ENCODE peak calls at places on chromosomes 7 and 10, in eight cellular contexts. One of them, this sample, is unnamed. For H3K36me3, the result is how much of the 10 kb centered on the place peaks cover.

GRCh38 chr7:108066486-108066885 is 63.5 kb upstream of the LAMB1 start:
- DNase-seq in endodermal cell: no peak
- DNase-seq in stomach: no peak
- DNase-seq in CD4-positive, alpha-beta memory T cell: no peak
- DNase-seq in adrenal gland: no peak
- DNase-seq in fibroblast of lung: no peak
- DNase-seq in spleen: no peak
- DNase-seq in bronchial epithelial cell: peak
- DNase-seq in this sample: no peak

GRCh38 chr10:14240253-14241189 is 90.2 kb downstream of the FRMD4A start:
- DNase-seq in endodermal cell: peak
- DNase-seq in stomach: no peak
- DNase-seq in CD4-positive, alpha-beta memory T cell: no peak
- DNase-seq in adrenal gland: no peak
- DNase-seq in fibroblast of lung: peak
- DNase-seq in spleen: no peak
- DNase-seq in bronchial epithelial cell: no peak
- DNase-seq in this sample: peak

GRCh38 chr10:24214762-24215161 is 5.8 kb downstream of the KIAA1217 start:
- DNase-seq in endodermal cell: peak
- DNase-seq in stomach: peak
- DNase-seq in CD4-positive, alpha-beta memory T cell: no peak
- DNase-seq in adrenal gland: peak
- DNase-seq in fibroblast of lung: no peak
- DNase-seq in spleen: no peak
- DNase-seq in bronchial epithelial cell: no peak
- DNase-seq in this sample: no peak

GRCh38 chr7:1693419-1693990 is 23.4 kb downstream of the ELFN1 start:
- DNase-seq in endodermal cell: peak
- DNase-seq in stomach: peak
- DNase-seq in CD4-positive, alpha-beta memory T cell: no peak
- DNase-seq in adrenal gland: no peak
- DNase-seq in fibroblast of lung: no peak
- DNase-seq in spleen: peak
- DNase-seq in bronchial epithelial cell: no peak
- DNase-seq in this sample: peak

GRCh38 chr7:95045236-95045923 is 138.0 kb downstream of the PPP1R9A start:
- DNase-seq in endodermal cell: peak
- DNase-seq in stomach: no peak
- DNase-seq in CD4-positive, alpha-beta memory T cell: no peak
- DNase-seq in adrenal gland: no peak
- DNase-seq in fibroblast of lung: peak
- DNase-seq in spleen: no peak
- DNase-seq in bronchial epithelial cell: peak
- DNase-seq in this sample: no peak

GRCh38 chr10:92656266-92656961 is 33.3 kb upstream of the HHEX start:
- DNase-seq in endodermal cell: no peak
- DNase-seq in stomach: no peak
- DNase-seq in CD4-positive, alpha-beta memory T cell: no peak
- DNase-seq in adrenal gland: no peak
- DNase-seq in fibroblast of lung: no peak
- DNase-seq in spleen: no peak
- DNase-seq in bronchial epithelial cell: peak
- DNase-seq in this sample: no peak

GRCh38 chr10:119541459-119542356 is 811 bp downstream of the RGS10 start:
- DNase-seq in endodermal cell: peak
- DNase-seq in stomach: peak
- DNase-seq in CD4-positive, alpha-beta memory T cell: peak
- DNase-seq in adrenal gland: no peak
- DNase-seq in fibroblast of lung: peak
- DNase-seq in spleen: peak
- DNase-seq in bronchial epithelial cell: no peak
- DNase-seq in this sample: peak

GRCh38 chr10:115980470-115980869 is 292.5 kb downstream of the GFRA1 start:
- DNase-seq in endodermal cell: no peak
- DNase-seq in stomach: no peak
- DNase-seq in CD4-positive, alpha-beta memory T cell: no peak
- DNase-seq in adrenal gland: no peak
- DNase-seq in fibroblast of lung: peak
- DNase-seq in spleen: no peak
- DNase-seq in bronchial epithelial cell: no peak
- DNase-seq in this sample: no peak

GRCh38 chr10:63917363-63917762 is 396.2 kb downstream of the REEP3 start:
- DNase-seq in endodermal cell: no peak
- DNase-seq in stomach: no peak
- DNase-seq in CD4-positive, alpha-beta memory T cell: no peak
- DNase-seq in adrenal gland: no peak
- DNase-seq in fibroblast of lung: no peak
- DNase-seq in spleen: no peak
- DNase-seq in bronchial epithelial cell: no peak
- DNase-seq in this sample: no peak

GRCh38 chr10:126391162-126391880 is 3.0 kb upstream of the ADAM12 start:
- DNase-seq in endodermal cell: no peak
- DNase-seq in stomach: no peak
- DNase-seq in CD4-positive, alpha-beta memory T cell: no peak
- DNase-seq in adrenal gland: no peak
- DNase-seq in fibroblast of lung: peak
- DNase-seq in spleen: no peak
- DNase-seq in bronchial epithelial cell: no peak
- DNase-seq in this sample: no peak

GRCh38 chr7:716212-716611 is 10.3 kb upstream of the DNAAF5 start:
- DNase-seq in endodermal cell: no peak
- DNase-seq in stomach: no peak
- DNase-seq in CD4-positive, alpha-beta memory T cell: no peak
- DNase-seq in adrenal gland: no peak
- DNase-seq in fibroblast of lung: no peak
- DNase-seq in spleen: peak
- DNase-seq in bronchial epithelial cell: no peak
- DNase-seq in this sample: peak

GRCh38 chr10:74081192-74081803 is 69.3 kb downstream of the AP3M1 start:
- DNase-seq in endodermal cell: peak
- DNase-seq in stomach: peak
- DNase-seq in CD4-positive, alpha-beta memory T cell: peak
- DNase-seq in adrenal gland: peak
- DNase-seq in fibroblast of lung: peak
- DNase-seq in spleen: no peak
- DNase-seq in bronchial epithelial cell: peak
- DNase-seq in this sample: peak

GRCh38 chr10:99630439-99630838 is 10.2 kb upstream of the SLC25A28 start:
- DNase-seq in endodermal cell: no peak
- DNase-seq in stomach: peak
- DNase-seq in CD4-positive, alpha-beta memory T cell: no peak
- DNase-seq in adrenal gland: peak
- DNase-seq in fibroblast of lung: peak
- DNase-seq in spleen: no peak
- DNase-seq in bronchial epithelial cell: peak
- DNase-seq in this sample: no peak

GRCh38 chr7:3300651-3301471 is at the start of gene SDK1:
- DNase-seq in endodermal cell: peak
- DNase-seq in stomach: peak
- DNase-seq in CD4-positive, alpha-beta memory T cell: peak
- DNase-seq in adrenal gland: peak
- DNase-seq in fibroblast of lung: peak
- DNase-seq in spleen: peak
- DNase-seq in bronchial epithelial cell: peak
- DNase-seq in this sample: peak

GRCh38 chr7:3302681-3303320 is 1.7 kb downstream of the SDK1 start:
- DNase-seq in endodermal cell: no peak
- DNase-seq in stomach: no peak
- DNase-seq in CD4-positive, alpha-beta memory T cell: no peak
- DNase-seq in adrenal gland: no peak
- DNase-seq in fibroblast of lung: no peak
- DNase-seq in spleen: no peak
- DNase-seq in bronchial epithelial cell: no peak
- DNase-seq in this sample: no peak

GRCh38 chr7:3301831-3302618 is 973 bp downstream of the SDK1 start:
- DNase-seq in endodermal cell: peak
- DNase-seq in stomach: no peak
- DNase-seq in CD4-positive, alpha-beta memory T cell: peak
- DNase-seq in adrenal gland: peak
- DNase-seq in fibroblast of lung: peak
- DNase-seq in spleen: peak
- DNase-seq in bronchial epithelial cell: no peak
- DNase-seq in this sample: peak

GRCh38 chr7:3300221-3300650 is 816 bp upstream of the SDK1 start:
- DNase-seq in endodermal cell: peak
- DNase-seq in stomach: no peak
- DNase-seq in CD4-positive, alpha-beta memory T cell: no peak
- DNase-seq in adrenal gland: peak
- DNase-seq in fibroblast of lung: peak
- DNase-seq in spleen: no peak
- DNase-seq in bronchial epithelial cell: no peak
- DNase-seq in this sample: peak

DNA sequence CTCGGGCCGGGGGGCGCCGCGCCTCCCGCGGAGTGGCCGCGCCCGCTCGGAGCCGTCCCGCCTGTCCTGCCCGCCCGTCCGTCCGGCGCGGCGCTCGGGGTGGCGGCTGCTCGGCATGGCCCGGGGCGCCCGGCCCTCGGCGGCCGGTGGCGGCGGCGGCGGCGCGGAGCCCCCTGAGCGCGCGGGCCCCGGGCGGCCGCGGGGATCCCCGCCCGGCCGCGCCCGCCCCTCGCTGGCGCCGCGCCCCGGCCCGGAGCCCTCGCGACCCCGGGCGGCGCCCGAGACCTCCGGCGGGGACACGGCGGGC is 373 bp downstream of the SDK1 start:
- DNase-seq in endodermal cell: no peak
- DNase-seq in stomach: no peak
- DNase-seq in CD4-positive, alpha-beta memory T cell: no peak
- DNase-seq in adrenal gland: no peak
- DNase-seq in fibroblast of lung: no peak
- DNase-seq in spleen: no peak
- DNase-seq in bronchial epithelial cell: no peak
- DNase-seq in this sample: peak
- H3K4me3 ChIP-seq in endodermal cell: no peak
- H3K4me3 ChIP-seq in stomach: peak
- H3K4me3 ChIP-seq in CD4-positive, alpha-beta memory T cell: no peak
- H3K4me3 ChIP-seq in adrenal gland: no peak
- H3K4me3 ChIP-seq in fibroblast of lung: no peak
- H3K4me3 ChIP-seq in spleen: no peak
- H3K4me3 ChIP-seq in bronchial epithelial cell: peak
- H3K4me3 ChIP-seq in this sample: peak

GRCh38 chr10:1094112-1095057 is 38.2 kb downstream of the WDR37 start:
- DNase-seq in endodermal cell: no peak
- DNase-seq in stomach: no peak
- DNase-seq in CD4-positive, alpha-beta memory T cell: no peak
- DNase-seq in adrenal gland: no peak
- DNase-seq in fibroblast of lung: peak
- DNase-seq in spleen: no peak
- DNase-seq in bronchial epithelial cell: peak
- DNase-seq in this sample: no peak

GRCh38 chr10:1093696-1094095 is 37.5 kb downstream of the WDR37 start:
- DNase-seq in endodermal cell: no peak
- DNase-seq in stomach: no peak
- DNase-seq in CD4-positive, alpha-beta memory T cell: no peak
- DNase-seq in adrenal gland: no peak
- DNase-seq in fibroblast of lung: no peak
- DNase-seq in spleen: no peak
- DNase-seq in bronchial epithelial cell: no peak
- DNase-seq in this sample: no peak

GRCh38 chr10:1096287-1096889 is 40.2 kb downstream of the WDR37 start:
- DNase-seq in endodermal cell: no peak
- DNase-seq in stomach: no peak
- DNase-seq in CD4-positive, alpha-beta memory T cell: no peak
- DNase-seq in adrenal gland: no peak
- DNase-seq in fibroblast of lung: no peak
- DNase-seq in spleen: no peak
- DNase-seq in bronchial epithelial cell: no peak
- DNase-seq in this sample: no peak

GRCh38 chr10:1097436-1097835 is 41.3 kb downstream of the WDR37 start:
- DNase-seq in endodermal cell: no peak
- DNase-seq in stomach: no peak
- DNase-seq in CD4-positive, alpha-beta memory T cell: no peak
- DNase-seq in adrenal gland: no peak
- DNase-seq in fibroblast of lung: no peak
- DNase-seq in spleen: no peak
- DNase-seq in bronchial epithelial cell: no peak
- DNase-seq in this sample: no peak

GRCh38 chr10:1095498-1095897 is 39.3 kb downstream of the WDR37 start:
- DNase-seq in endodermal cell: no peak
- DNase-seq in stomach: no peak
- DNase-seq in CD4-positive, alpha-beta memory T cell: no peak
- DNase-seq in adrenal gland: no peak
- DNase-seq in fibroblast of lung: no peak
- DNase-seq in spleen: no peak
- DNase-seq in bronchial epithelial cell: no peak
- DNase-seq in this sample: no peak
- H3K36me3 ChIP-seq in endodermal cell: half or more
- H3K36me3 ChIP-seq in stomach: half or more
- H3K36me3 ChIP-seq in CD4-positive, alpha-beta memory T cell: under half
- H3K36me3 ChIP-seq in adrenal gland: half or more
- H3K36me3 ChIP-seq in fibroblast of lung: under half
- H3K36me3 ChIP-seq in spleen: half or more
- H3K36me3 ChIP-seq in bronchial epithelial cell: under half
- H3K36me3 ChIP-seq in this sample: under half

DNA sequence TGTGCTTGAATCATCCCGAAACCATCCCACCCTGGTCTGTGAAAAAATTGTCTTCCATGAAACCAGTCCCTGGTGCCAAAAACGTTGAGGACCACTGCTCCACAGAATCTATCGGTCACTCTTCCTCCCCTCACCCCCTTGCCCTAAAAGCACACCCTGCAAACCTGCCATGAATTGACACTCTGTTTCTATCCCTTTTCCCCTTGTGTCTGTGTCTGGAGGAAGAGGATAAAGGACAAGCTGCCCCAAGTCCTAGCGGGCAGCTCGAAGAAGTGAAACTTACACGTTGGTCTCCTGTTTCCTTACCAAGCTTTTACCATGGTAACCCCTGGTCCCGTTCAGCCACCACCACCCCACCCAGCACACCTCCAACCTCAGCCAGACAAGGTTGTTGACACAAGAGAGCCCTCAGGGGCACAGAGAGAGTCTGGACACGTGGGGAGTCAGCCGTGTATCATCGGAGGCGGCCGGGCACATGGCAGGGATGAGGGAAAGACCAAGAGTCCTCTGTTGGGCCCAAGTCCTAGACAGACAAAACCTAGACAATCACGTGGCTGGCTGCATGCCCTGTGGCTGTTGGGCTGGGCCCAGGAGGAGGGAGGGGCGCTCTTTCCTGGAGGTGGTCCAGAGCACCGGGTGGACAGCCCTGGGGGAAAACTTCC is 784 bp upstream of the SERPINE1 start:
- DNase-seq in endodermal cell: no peak
- DNase-seq in stomach: peak
- DNase-seq in CD4-positive, alpha-beta memory T cell: no peak
- DNase-seq in adrenal gland: peak
- DNase-seq in fibroblast of lung: peak
- DNase-seq in spleen: no peak
- DNase-seq in bronchial epithelial cell: peak
- DNase-seq in this sample: no peak
- H3K4me3 ChIP-seq in endodermal cell: no peak
- H3K4me3 ChIP-seq in stomach: peak
- H3K4me3 ChIP-seq in CD4-positive, alpha-beta memory T cell: no peak
- H3K4me3 ChIP-seq in adrenal gland: no peak
- H3K4me3 ChIP-seq in fibroblast of lung: peak
- H3K4me3 ChIP-seq in spleen: no peak
- H3K4me3 ChIP-seq in bronchial epithelial cell: no peak
- H3K4me3 ChIP-seq in this sample: no peak

DNA sequence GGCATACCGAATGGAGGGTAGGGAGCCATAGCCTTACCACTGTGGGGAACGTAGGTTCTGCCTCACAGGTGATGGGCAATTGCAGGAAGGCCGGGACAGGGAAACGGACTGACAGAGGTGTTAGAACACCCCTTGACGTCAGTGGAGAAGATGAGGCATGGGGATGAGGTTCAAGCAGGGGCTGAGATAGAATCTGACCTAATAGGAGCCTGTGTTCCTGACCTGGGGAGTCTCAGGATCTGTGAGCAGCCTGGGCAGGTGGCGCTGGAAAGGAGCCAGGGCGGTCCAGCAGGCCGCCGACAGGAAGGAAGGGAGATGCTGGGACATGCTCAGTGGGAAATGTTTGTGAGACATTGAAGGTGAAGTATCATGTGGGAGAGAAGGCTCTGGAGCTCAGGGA is 109.4 kb downstream of the WDFY4 start:
- DNase-seq in endodermal cell: no peak
- DNase-seq in stomach: no peak
- DNase-seq in CD4-positive, alpha-beta memory T cell: no peak
- DNase-seq in adrenal gland: no peak
- DNase-seq in fibroblast of lung: no peak
- DNase-seq in spleen: no peak
- DNase-seq in bronchial epithelial cell: peak
- DNase-seq in this sample: no peak
- H3K36me3 ChIP-seq in endodermal cell: under half
- H3K36me3 ChIP-seq in stomach: under half
- H3K36me3 ChIP-seq in CD4-positive, alpha-beta memory T cell: under half
- H3K36me3 ChIP-seq in adrenal gland: under half
- H3K36me3 ChIP-seq in fibroblast of lung: under half
- H3K36me3 ChIP-seq in spleen: under half
- H3K36me3 ChIP-seq in bronchial epithelial cell: under half
- H3K36me3 ChIP-seq in this sample: under half